ENCODE peak calls at places on chromosome 16, in five cellular contexts. T, M, L, R and N are unnamed samples.

GRCh38 chr16:62041401-62041800 is 5.2 kb upstream of the CDH8 start:
- DNase-seq in T (no peak), L (no peak), M (peak), R (no peak), N (no peak)

GRCh38 chr16:50161950-50162349 is 8.8 kb downstream of the TENT4B start:
- DNase-seq in T (no peak), M (no peak), L (no peak), R (no peak), N (no peak)

GRCh38 chr16:16083421-16084156 is 134.2 kb downstream of the ABCC1 start:
- DNase-seq in R (no peak), L (no peak), T (no peak), M (no peak), N (no peak)

GRCh38 chr16:89841275-89841674 is 13.0 kb downstream of the SPIRE2 start:
- DNase-seq in L (no peak), T (no peak), M (no peak), R (no peak), N (no peak)

GRCh38 chr16:75064403-75065148 is 52.0 kb downstream of the LDHD start:
- DNase-seq in M (no peak), T (no peak), L (no peak), R (no peak), N (no peak)

GRCh38 chr16:28189237-28189636 is 22.5 kb downstream of the XPO6 start:
- DNase-seq in R (no peak), M (no peak), T (no peak), L (no peak), N (no peak)

GRCh38 chr16:86509759-86510464 is 415 bp upstream of the FOXF1 start:
- DNase-seq in R (no peak), M (peak), L (no peak), T (peak), N (no peak)

GRCh38 chr16:57608462-57609113 is 19.8 kb upstream of the ADGRG1 start:
- DNase-seq in T (no peak), R (no peak), M (no peak), L (no peak), N (no peak)

GRCh38 chr16:21162661-21163151 is 4.2 kb downstream of the LDAF1 start:
- DNase-seq in L (no peak), R (no peak), T (no peak), M (no peak), N (no peak)

GRCh38 chr16:17451835-17452234 is 18.9 kb downstream of the XYLT1 start:
- DNase-seq in L (no peak), M (no peak), T (no peak), R (no peak), N (no peak)

GRCh38 chr16:27174007-27174406 is 29.3 kb upstream of the KDM8 start:
- DNase-seq in T (no peak), R (no peak), M (no peak), L (no peak), N (no peak)

GRCh38 chr16:88969361-88969831 is 7.6 kb downstream of the CBFA2T3 start:
- DNase-seq in R (no peak), T (no peak), L (no peak), M (no peak), N (no peak)

GRCh38 chr16:23948949-23949392 is 113.2 kb downstream of the PRKCB start:
- DNase-seq in M (no peak), L (no peak), R (no peak), T (no peak), N (no peak)
- TF ChIP-seq POLR2AphosphoS5 in M (no peak), L (no peak), R (no peak), T (no peak), N (no peak)

GRCh38 chr16:76265434-76266045 is 11.7 kb upstream of the CNTNAP4 start:
- DNase-seq in L (no peak), T (no peak), M (peak), R (peak), N (no peak)
- TF ChIP-seq POLR2AphosphoS5 in L (no peak), T (no peak), M (no peak), R (no peak), N (no peak)

GRCh38 chr16:1152651-1153259 is at the start of gene CACNA1H:
- DNase-seq in T (no peak), M (peak), L (no peak), R (no peak), N (no peak)
- TF ChIP-seq POLR2AphosphoS5 in T (no peak), M (no peak), L (no peak), R (no peak), N (no peak)

GRCh38 chr16:81586421-81586820 is 141.8 kb downstream of the CMIP start:
- DNase-seq in R (no peak), M (no peak), T (no peak), L (no peak), N (no peak)

GRCh38 chr16:81582655-81583441 is 138.2 kb downstream of the CMIP start:
- DNase-seq in M (no peak), T (no peak), L (no peak), R (no peak), N (no peak)

GRCh38 chr16:81581107-81581506 is 136.5 kb downstream of the CMIP start:
- DNase-seq in M (no peak), R (peak), L (no peak), T (no peak), N (no peak)

GRCh38 chr16:81585785-81586184 is 141.2 kb downstream of the CMIP start:
- DNase-seq in T (no peak), M (peak), R (no peak), L (no peak), N (no peak)

DNA sequence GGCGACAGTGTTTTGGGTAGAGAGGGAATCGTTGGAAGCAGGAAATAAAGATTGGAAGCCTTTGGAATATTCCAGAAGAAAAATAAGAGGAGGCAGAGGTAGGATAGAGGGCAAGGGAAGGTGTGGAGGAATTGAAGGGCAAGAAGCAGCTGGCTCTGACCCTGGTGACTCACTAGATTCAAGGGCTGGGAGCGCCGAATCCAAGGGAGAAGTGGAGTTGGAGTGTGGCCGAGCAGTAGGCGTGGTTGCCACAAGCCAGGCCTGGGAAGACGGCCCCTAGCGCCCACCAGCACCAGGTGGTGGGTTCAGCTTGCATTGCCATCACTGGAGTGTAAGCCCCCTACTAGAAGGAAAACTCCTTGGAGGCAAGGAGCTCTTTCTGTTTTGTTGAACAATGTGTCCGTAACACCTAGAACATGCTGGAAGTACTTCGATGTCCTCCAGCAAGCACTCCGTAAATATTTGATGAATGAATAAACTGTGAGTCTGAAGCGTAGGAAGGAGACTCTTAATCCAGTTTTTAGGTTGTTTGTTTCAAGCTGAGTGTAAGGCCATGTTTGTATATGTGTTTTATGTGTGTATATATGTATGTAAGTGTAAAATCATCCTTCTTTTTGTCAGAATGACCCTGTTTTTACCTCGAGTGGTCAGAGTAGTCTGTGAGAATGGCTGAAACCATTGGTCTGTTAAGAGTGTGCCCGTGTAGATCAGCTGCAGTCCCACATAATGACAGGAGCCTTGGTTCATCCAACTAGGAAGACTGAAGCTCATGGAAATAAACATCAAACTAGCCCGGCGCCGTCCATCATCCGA is 139.5 kb downstream of the CMIP start:
- DNase-seq in T (no peak), R (peak), L (no peak), M (no peak), N (no peak)
- TF ChIP-seq POLR2AphosphoS5 in T (no peak), R (no peak), L (no peak), M (no peak), N (no peak)

DNA sequence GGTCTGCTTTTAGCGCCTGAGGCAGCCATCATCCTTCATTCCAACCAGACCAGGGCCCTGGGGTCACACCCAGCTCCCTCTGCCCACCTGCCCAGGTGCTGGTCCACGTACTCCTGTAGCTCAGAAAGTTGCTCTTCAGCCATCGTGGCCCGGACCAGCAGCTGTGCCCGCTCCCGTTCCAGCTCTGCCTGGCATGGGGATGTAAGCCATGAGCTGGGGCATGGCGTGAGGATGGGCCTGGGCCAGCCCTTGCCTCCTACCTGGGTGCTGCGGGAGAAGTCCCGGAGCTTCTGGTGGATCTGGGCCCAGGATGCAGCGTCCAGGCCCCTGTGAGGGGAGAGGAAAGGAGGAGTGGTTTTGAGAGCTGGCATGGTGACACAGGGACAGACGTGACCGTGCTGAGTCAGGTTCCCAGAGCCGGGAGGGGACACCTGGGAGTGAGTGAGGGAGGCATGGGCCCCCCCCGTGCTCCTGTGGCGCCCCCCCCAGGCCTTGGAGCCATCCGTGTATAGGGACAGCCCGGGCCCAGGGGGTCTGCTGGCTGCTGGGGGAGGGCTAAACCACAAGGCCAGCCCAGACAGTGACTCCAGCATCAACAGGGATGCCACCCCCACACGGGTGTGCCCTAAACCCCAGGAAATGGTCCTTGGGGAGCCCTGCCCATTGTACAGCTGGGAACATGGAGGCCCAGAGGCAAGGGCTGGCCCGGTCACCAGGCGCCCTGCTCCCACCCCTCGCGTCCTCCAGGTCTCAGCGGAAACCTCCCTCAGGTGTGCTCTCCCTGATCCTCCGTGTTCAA is 2.1 kb downstream of the ANTKMT start:
- DNase-seq in R (no peak), L (no peak), T (no peak), M (no peak), N (no peak)
- TF ChIP-seq POLR2AphosphoS5 in R (no peak), L (no peak), T (no peak), M (no peak), N (no peak)